ENCODE peak calls at places on chromosomes 7 and 10, in seven cellular contexts. Z is IMR-90, J is Panc1, G is tibial artery, B is psoas muscle, N is gastrocnemius medialis, D is colonic mucosa. X is an unnamed sample. For H3K36me3, the result is how much of the 10 kb centered on the place peaks cover.

GRCh38 chr10:131869344-131869743 is 31.5 kb upstream of the PPP2R2D start:
- DNase-seq in Z (no peak), J (no peak), G (no peak), B (no peak), N (no peak), D (no peak), X (no peak)

GRCh38 chr7:123747089-123747488 is 1.7 kb downstream of the WASL start:
- DNase-seq in Z (no peak), J (no peak), G (no peak), B (no peak), N (no peak), D (no peak), X (no peak)

GRCh38 chr7:131933890-131934289 is 377.5 kb upstream of the PODXL start:
- DNase-seq in Z (no peak), J (no peak), G (no peak), B (no peak), N (no peak), D (no peak), X (no peak)

GRCh38 chr7:128042027-128042426 is 10.8 kb upstream of the LRRC4 start:
- DNase-seq in Z (no peak), J (no peak), G (no peak), B (no peak), N (no peak), D (no peak), X (no peak)

GRCh38 chr7:130365093-130365492 is 15.2 kb upstream of the CPA1 start:
- DNase-seq in Z (no peak), J (no peak), G (no peak), B (peak), N (no peak), D (no peak), X (no peak)

GRCh38 chr10:6208781-6209235 is 6.1 kb downstream of the PFKFB3 start:
- DNase-seq in Z (no peak), J (no peak), G (no peak), B (peak), N (no peak), D (no peak), X (no peak)

GRCh38 chr10:93535293-93535692 is 31.2 kb upstream of the FFAR4 start:
- DNase-seq in Z (no peak), J (no peak), G (no peak), B (no peak), N (no peak), D (no peak), X (no peak)

GRCh38 chr7:158406364-158406763 is 181.3 kb downstream of the PTPRN2 start:
- DNase-seq in Z (no peak), J (no peak), G (no peak), B (no peak), N (no peak), D (no peak), X (no peak)

GRCh38 chr10:1962025-1962424 is 224.7 kb upstream of the ADARB2 start:
- DNase-seq in Z (no peak), J (no peak), G (no peak), B (no peak), N (no peak), D (no peak), X (no peak)

GRCh38 chr10:111762114-111762513 is 421.5 kb downstream of the GPAM start:
- DNase-seq in Z (no peak), J (no peak), G (no peak), B (no peak), N (no peak), D (no peak), X (no peak)

GRCh38 chr10:8544057-8544380 is 489.5 kb downstream of the GATA3 start:
- DNase-seq in Z (no peak), J (no peak), G (no peak), B (no peak), N (no peak), D (no peak), X (no peak)

GRCh38 chr10:31754803-31755624 is 173.6 kb downstream of the ARHGAP12 start:
- DNase-seq in Z (no peak), J (no peak), G (no peak), B (no peak), N (no peak), D (no peak), X (no peak)

GRCh38 chr7:138752568-138753518 is 45.0 kb upstream of the TMEM213 start:
- DNase-seq in Z (peak), J (peak), G (peak), B (peak), N (no peak), D (peak), X (peak)

GRCh38 chr7:152402384-152403250 is 33.2 kb downstream of the KMT2C start:
- DNase-seq in Z (peak), J (no peak), G (no peak), B (no peak), N (no peak), D (no peak), X (no peak)

GRCh38 chr10:113252650-113253560 is 299.9 kb upstream of the HABP2 start:
- DNase-seq in Z (no peak), J (no peak), G (no peak), B (no peak), N (no peak), D (no peak), X (no peak)

GRCh38 chr10:104028146-104028545 is 57.5 kb downstream of the COL17A1 start:
- DNase-seq in Z (peak), J (no peak), G (no peak), B (no peak), N (no peak), D (no peak), X (no peak)

GRCh38 chr7:36686499-36686898 is 37.8 kb downstream of the AOAH start:
- DNase-seq in Z (peak), J (no peak), G (no peak), B (no peak), N (no peak), D (no peak), X (no peak)

GRCh38 chr7:4797858-4798705 is 22.7 kb downstream of the AP5Z1 start:
- DNase-seq in Z (peak), J (peak), G (no peak), B (peak), N (no peak), D (peak), X (peak)

GRCh38 chr7:47536705-47537611 is 45.0 kb downstream of the TNS3 start:
- DNase-seq in Z (peak), J (no peak), G (peak), B (peak), N (no peak), D (peak), X (peak)

GRCh38 chr7:158754746-158755444 is 50.3 kb upstream of the NCAPG2 start:
- DNase-seq in Z (peak), J (no peak), G (no peak), B (no peak), N (no peak), D (no peak), X (no peak)

GRCh38 chr7:104979167-104979841 is 34.7 kb upstream of the KMT2E start:
- DNase-seq in Z (peak), J (no peak), G (peak), B (peak), N (peak), D (peak), X (no peak)

GRCh38 chr7:130369831-130370230 is 10.5 kb upstream of the CPA1 start:
- DNase-seq in Z (no peak), J (no peak), G (no peak), B (no peak), N (no peak), D (no peak), X (no peak)

GRCh38 chr10:133276435-133277201 is at the start of gene ADAM8:
- DNase-seq in Z (no peak), J (no peak), G (no peak), B (peak), N (no peak), D (no peak), X (no peak)

GRCh38 chr10:96673318-96674099 is 46.8 kb downstream of the PIK3AP1 start:
- DNase-seq in Z (peak), J (no peak), G (peak), B (no peak), N (no peak), D (peak), X (peak)

GRCh38 chr10:77846718-77847311 is 79.7 kb downstream of the DLG5 start:
- DNase-seq in Z (peak), J (peak), G (peak), B (peak), N (peak), D (peak), X (peak)
- H3K36me3 ChIP-seq in Z (under half), J (under half), G (under half), B (half or more), N (under half), D (under half), X (under half)

GRCh38 chr7:66575398-66575797 is 53.3 kb upstream of the KCTD7 start:
- DNase-seq in Z (no peak), J (no peak), G (no peak), B (no peak), N (no peak), D (no peak), X (no peak)
- TF ChIP-seq CTCF in Z (no peak), J (no peak), G (no peak), B (no peak), N (no peak), D (no peak), X (no peak)

GRCh38 chr7:114273218-114273617 is 141.4 kb upstream of the FOXP2 start:
- DNase-seq in Z (no peak), J (no peak), G (no peak), B (no peak), N (no peak), D (no peak), X (no peak)
- H3K36me3 ChIP-seq in Z (under half), J (under half), G (under half), B (under half), N (under half), D (under half), X (under half)

GRCh38 chr7:90311185-90311584 is 9.9 kb downstream of the FAM237B start:
- DNase-seq in Z (no peak), J (no peak), G (no peak), B (no peak), N (no peak), D (no peak), X (no peak)

GRCh38 chr7:90313908-90314307 is 7.2 kb downstream of the FAM237B start:
- DNase-seq in Z (no peak), J (no peak), G (no peak), B (no peak), N (no peak), D (no peak), X (no peak)

GRCh38 chr7:90309872-90310271 is 11.2 kb downstream of the FAM237B start:
- DNase-seq in Z (no peak), J (no peak), G (no peak), B (no peak), N (no peak), D (no peak), X (no peak)

DNA sequence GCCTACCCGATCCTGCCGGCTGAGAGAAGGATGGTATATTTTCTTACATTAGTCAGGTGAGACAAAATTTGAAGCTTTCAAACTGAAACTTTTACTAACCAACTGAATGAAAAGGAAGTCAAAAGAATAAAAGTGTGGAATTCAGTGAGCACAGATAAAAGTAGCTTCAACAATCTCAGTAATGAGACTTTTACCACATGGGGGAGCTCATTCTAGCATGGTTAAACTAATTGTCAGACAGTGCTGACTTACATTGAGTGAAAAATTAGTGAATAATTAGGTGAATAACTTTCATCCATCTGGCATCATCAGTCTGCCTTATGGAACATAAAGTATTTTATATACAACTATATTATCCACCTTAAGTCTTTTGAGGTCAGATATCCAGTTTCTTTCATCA is 8.4 kb downstream of the FAM237B start:
- DNase-seq in Z (no peak), J (no peak), G (no peak), B (no peak), N (no peak), D (no peak), X (no peak)
- TF ChIP-seq CTCF in Z (peak), J (peak), G (no peak), B (no peak), N (no peak), D (no peak), X (no peak)

DNA sequence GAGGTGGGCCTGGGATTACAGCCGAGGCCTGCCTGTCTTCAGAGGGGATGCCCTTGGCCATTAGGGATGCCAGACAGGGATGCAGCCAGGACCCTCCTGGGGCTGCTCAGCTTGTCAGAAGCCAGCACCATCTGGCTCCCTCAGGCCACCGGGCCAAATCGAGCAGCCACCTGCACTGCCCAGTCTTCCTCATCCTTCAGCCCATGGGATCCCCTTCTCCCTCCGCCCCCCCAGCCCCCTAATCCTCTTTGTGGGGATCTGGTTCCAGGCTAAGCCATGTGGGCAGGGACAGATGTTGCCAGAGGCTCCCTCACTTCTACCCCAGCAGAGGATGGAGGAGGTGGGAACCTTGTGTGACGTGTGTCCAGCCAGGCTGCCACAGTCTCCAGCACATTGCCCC is 137.4 kb upstream of the PPIF start:
- DNase-seq in Z (no peak), J (no peak), G (no peak), B (no peak), N (no peak), D (no peak), X (no peak)
- H3K36me3 ChIP-seq in Z (half or more), J (under half), G (under half), B (half or more), N (under half), D (under half), X (under half)

GRCh38 chr10:11853468-11853867 is 30.3 kb downstream of the PROSER2 start:
- DNase-seq in Z (no peak), J (no peak), G (no peak), B (no peak), N (no peak), D (no peak), X (no peak)
- TF ChIP-seq CTCF in Z (no peak), J (no peak), G (no peak), B (no peak), N (no peak), D (no peak), X (no peak)

GRCh38 chr7:18548569-18548968 is 53.0 kb downstream of the HDAC9 start:
- DNase-seq in Z (no peak), J (no peak), G (no peak), B (no peak), N (no peak), D (no peak), X (no peak)

GRCh38 chr7:18547509-18548187 is 52.1 kb downstream of the HDAC9 start:
- DNase-seq in Z (no peak), J (no peak), G (no peak), B (no peak), N (no peak), D (no peak), X (no peak)

GRCh38 chr7:18550574-18550973 is 55.0 kb downstream of the HDAC9 start:
- DNase-seq in Z (no peak), J (no peak), G (no peak), B (no peak), N (no peak), D (no peak), X (no peak)

GRCh38 chr7:18541871-18542212 is 46.3 kb downstream of the HDAC9 start:
- DNase-seq in Z (no peak), J (no peak), G (no peak), B (no peak), N (no peak), D (no peak), X (no peak)

GRCh38 chr7:18546576-18546975 is 51.0 kb downstream of the HDAC9 start:
- DNase-seq in Z (no peak), J (no peak), G (no peak), B (no peak), N (no peak), D (no peak), X (no peak)
- H3K36me3 ChIP-seq in Z (under half), J (under half), G (under half), B (under half), N (under half), D (under half), X (under half)

GRCh38 chr10:81843042-81843441 is 32.0 kb upstream of the NRG3 start:
- DNase-seq in Z (no peak), J (no peak), G (no peak), B (no peak), N (no peak), D (no peak), X (no peak)

DNA sequence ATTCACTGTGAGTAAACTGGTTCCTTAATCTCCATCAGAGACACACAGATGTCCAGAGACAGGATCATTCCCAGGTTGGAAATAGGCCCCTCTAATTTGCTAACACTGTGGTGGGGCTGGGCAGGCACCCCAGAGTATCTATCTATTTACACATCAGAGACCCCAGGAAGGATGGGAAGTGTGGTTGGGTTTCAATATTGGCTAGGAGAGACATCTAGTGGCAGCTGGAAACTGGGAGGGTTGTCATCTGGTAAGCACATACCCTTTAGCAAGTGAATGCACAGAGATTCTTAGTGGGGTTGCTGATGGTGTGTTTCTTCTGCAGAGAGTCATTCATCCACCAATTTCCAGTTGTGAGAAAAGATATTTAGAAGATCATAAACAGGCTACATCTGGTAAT is 36.0 kb upstream of the NRG3 start:
- DNase-seq in Z (no peak), J (no peak), G (no peak), B (no peak), N (no peak), D (no peak), X (no peak)
- TF ChIP-seq CTCF in Z (no peak), J (peak), G (no peak), B (no peak), N (no peak), D (no peak), X (no peak)

DNA sequence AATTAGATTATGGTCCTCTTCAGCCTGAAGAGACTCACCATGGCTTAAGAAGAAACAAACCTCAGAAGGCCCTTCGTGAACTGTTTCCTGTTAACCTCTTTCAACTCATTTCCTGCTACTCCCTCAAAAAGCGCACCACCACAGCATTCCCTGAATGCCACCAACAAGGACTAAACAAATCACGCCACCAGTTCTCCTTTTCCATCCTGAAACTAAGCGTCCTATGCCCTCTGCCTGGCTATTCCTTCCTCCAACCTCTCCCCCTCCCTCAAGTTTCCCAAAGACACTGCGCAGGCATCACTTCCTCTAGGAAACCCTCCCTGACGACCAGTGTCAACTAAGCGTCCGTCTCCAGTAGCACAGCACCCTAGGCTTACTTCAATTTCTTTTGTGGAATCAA is 12.0 kb downstream of the YWHAG start:
- DNase-seq in Z (no peak), J (no peak), G (no peak), B (no peak), N (no peak), D (no peak), X (no peak)
- H3K36me3 ChIP-seq in Z (half or more), J (under half), G (under half), B (half or more), N (under half), D (under half), X (half or more)

GRCh38 chr7:17301491-17302101 is 3.1 kb downstream of the AHR start:
- DNase-seq in Z (peak), J (no peak), G (peak), B (no peak), N (no peak), D (peak), X (peak)
- TF ChIP-seq CTCF in Z (peak), J (peak), G (peak), B (peak), N (peak), D (peak), X (peak)

X was measured in tibial nerve.